ENCODE peak calls at places on chromosomes 1 and 21, in eight cellular contexts. L is cardiac fibroblast; C is adrenal gland; F is GDM1; V is NCI-H460; S is NCI-H774; G is stimulated activated CD4-positive, alpha-beta T cell treated with anti-CD3 and anti-CD28 coated beads, Interleukin-4, amount 100 ng/mL, for 4 hours; Z is GM23338. Y is an unnamed sample.

GRCh38 chr1:6915999-6916565 is 130.8 kb downstream of the CAMTA1 start:
- DNase-seq in G (no peak), L (no peak), Z (no peak), V (no peak), F (no peak), S (no peak), C (no peak), Y (no peak)

GRCh38 chr1:224430511-224431113 is 4.0 kb downstream of the WDR26 start:
- DNase-seq in S (peak), L (peak), F (no peak), C (no peak), V (no peak), Z (no peak), G (peak), Y (peak)

GRCh38 chr1:234605983-234606730 is 3.8 kb downstream of the IRF2BP2 start:
- DNase-seq in Z (no peak), V (no peak), F (no peak), L (peak), C (peak), S (no peak), G (peak), Y (peak)

GRCh38 chr1:206098242-206098919 is 18.8 kb downstream of the AVPR1B start:
- DNase-seq in C (no peak), S (no peak), V (no peak), G (no peak), F (no peak), L (no peak), Z (no peak), Y (no peak)

GRCh38 chr21:38081663-38082062 is 165.4 kb upstream of the KCNJ6 start:
- DNase-seq in G (no peak), C (no peak), L (no peak), Z (no peak), F (no peak), V (no peak), S (no peak), Y (no peak)

GRCh38 chr1:207115269-207115668 is 11.2 kb downstream of the C4BPA start:
- DNase-seq in S (no peak), L (peak), V (no peak), Z (no peak), G (no peak), C (no peak), F (no peak), Y (no peak)

GRCh38 chr1:84598846-84599741 is 24.9 kb upstream of the CTBS start:
- DNase-seq in Z (no peak), V (no peak), L (peak), S (no peak), C (no peak), F (no peak), G (no peak), Y (no peak)

GRCh38 chr1:92503926-92504750 is 17.4 kb upstream of the GFI1 start:
- DNase-seq in C (no peak), L (no peak), G (no peak), V (no peak), F (no peak), Z (no peak), S (no peak), Y (no peak)

GRCh38 chr1:87968259-87968955 is 639.7 kb downstream of the LMO4 start:
- DNase-seq in G (no peak), V (no peak), F (no peak), L (peak), Z (peak), S (no peak), C (no peak), Y (no peak)

Y was measured in activated CD4-positive, alpha-beta memory T cell treated with anti-CD3 and anti-CD28 coated beads for 36 hours.